ENCODE peak calls at places on chromosomes 16 and 17, in six cellular contexts. H, L, M, N, K and P are unnamed samples.
A peak's percentile ranks its signal among the peaks of the same experiment; 100 is the strongest.

GRCh38 chr16:57446530-57447141 is 549 bp downstream of the CIAPIN1 start:
- DNase-seq in H (no peak), L (peak; percentile 62), M (peak; percentile 14), N (no peak), K (no peak), P (peak; percentile 32)

GRCh38 chr16:801584-802363 is 1.2 kb upstream of the GNG13 start:
- DNase-seq in H (no peak), L (no peak), M (no peak), N (no peak), K (no peak), P (no peak)

GRCh38 chr17:78573955-78574354 is 3.2 kb downstream of the DNAH17 start:
- DNase-seq in H (no peak), L (peak; percentile 60), M (no peak), N (no peak), K (no peak), P (no peak)

GRCh38 chr17:2841606-2842005 is 45.4 kb downstream of the RAP1GAP2 start:
- DNase-seq in H (no peak), L (no peak), M (no peak), N (no peak), K (no peak), P (no peak)

GRCh38 chr17:50935201-50936124 is 69.3 kb upstream of the TOB1 start:
- DNase-seq in H (no peak), L (no peak), M (no peak), N (no peak), K (no peak), P (no peak)

GRCh38 chr16:57797526-57798266 is 4.6 kb downstream of the KIFC3 start:
- DNase-seq in H (no peak), L (no peak), M (no peak), N (no peak), K (peak; percentile 57), P (no peak)

GRCh38 chr17:73430165-73430680 is 118.4 kb upstream of the CDC42EP4 start:
- DNase-seq in H (no peak), L (no peak), M (no peak), N (no peak), K (no peak), P (no peak)

GRCh38 chr17:43524945-43525575 is 21.1 kb downstream of the ETV4 start:
- DNase-seq in H (no peak), L (no peak), M (no peak), N (no peak), K (no peak), P (no peak)

GRCh38 chr17:81166033-81166472 is at the start of gene AATK:
- DNase-seq in H (no peak), L (no peak), M (no peak), N (no peak), K (no peak), P (no peak)

GRCh38 chr17:77802811-77803220 is 155.7 kb upstream of the TNRC6C start:
- DNase-seq in H (peak; percentile 76), L (no peak), M (peak; percentile 90), N (no peak), K (no peak), P (no peak)

GRCh38 chr16:70770968-70771552 is 29.9 kb downstream of the VAC14 start:
- DNase-seq in H (no peak), L (peak; percentile 43), M (peak; percentile 11), N (no peak), K (peak; percentile 61), P (peak; percentile 68)

GRCh38 chr17:32490101-32490482 is 3.3 kb downstream of the CDK5R1 start:
- DNase-seq in H (no peak), L (no peak), M (peak; percentile 37), N (no peak), K (no peak), P (no peak)

GRCh38 chr17:46157443-46158107 is 35.7 kb downstream of the KANSL1 start:
- DNase-seq in H (no peak), L (no peak), M (no peak), N (no peak), K (no peak), P (no peak)